ENCODE peak calls at places on chromosome 16, in five cellular contexts. V, E, K, J and T are unnamed samples. For H3K4me1, the result is how much of the 10 kb centered on the place peaks cover.

GRCh38 chr16:55478827-55479559 is at the start of gene MMP2:
- DNase-seq in V (peak), E (peak), K (no peak), J (no peak), T (peak)

GRCh38 chr16:1645914-1646525 is 32.1 kb upstream of the JPT2 start:
- DNase-seq in V (peak), E (no peak), K (peak), J (no peak), T (no peak)

GRCh38 chr16:22375117-22375962 is 921 bp upstream of the CDR2 start:
- DNase-seq in V (no peak), E (no peak), K (peak), J (no peak), T (no peak)

GRCh38 chr16:30652005-30652296 is 1.2 kb downstream of the PRR14 start:
- DNase-seq in V (no peak), E (no peak), K (no peak), J (no peak), T (no peak)

GRCh38 chr16:50067290-50067853 is 1.6 kb downstream of the HEATR3 start:
- DNase-seq in V (peak), E (no peak), K (peak), J (peak), T (no peak)

GRCh38 chr16:66856801-66857200 is 12.6 kb downstream of the CA7 start:
- DNase-seq in V (no peak), E (no peak), K (no peak), J (no peak), T (no peak)

GRCh38 chr16:54171855-54172537 is 114.6 kb downstream of the IRX3 start:
- DNase-seq in V (peak), E (no peak), K (no peak), J (no peak), T (no peak)

GRCh38 chr16:77763994-77764393 is 24.4 kb upstream of the VAT1L start:
- DNase-seq in V (no peak), E (no peak), K (no peak), J (no peak), T (peak)

GRCh38 chr16:85028638-85029412 is 1.2 kb downstream of the KIAA0513 start:
- DNase-seq in V (peak), E (peak), K (peak), J (no peak), T (no peak)

GRCh38 chr16:85524630-85525463 is 88.3 kb upstream of the GSE1 start:
- DNase-seq in V (peak), E (peak), K (no peak), J (no peak), T (peak)

GRCh38 chr16:65767125-65767524 is 599.4 kb upstream of the CDH5 start:
- DNase-seq in V (no peak), E (no peak), K (peak), J (no peak), T (no peak)

GRCh38 chr16:11356573-11357331 is 11.5 kb downstream of the RMI2 start:
- DNase-seq in V (peak), E (peak), K (peak), J (no peak), T (peak)

GRCh38 chr16:4347010-4347409 is 4.1 kb downstream of the PAM16 start:
- DNase-seq in V (peak), E (no peak), K (no peak), J (no peak), T (peak)

GRCh38 chr16:71623597-71623996 is 2.4 kb upstream of the MARVELD3 start:
- DNase-seq in V (no peak), E (no peak), K (no peak), J (no peak), T (no peak)

GRCh38 chr16:351804-352520 is 561 bp downstream of the AXIN1 start:
- DNase-seq in V (peak), E (no peak), K (no peak), J (no peak), T (no peak)

GRCh38 chr16:1706386-1707192 is 594 bp downstream of the MAPK8IP3 start:
- DNase-seq in V (peak), E (no peak), K (peak), J (no peak), T (no peak)

GRCh38 chr16:1158456-1159324 is 5.8 kb downstream of the CACNA1H start:
- DNase-seq in V (no peak), E (no peak), K (no peak), J (no peak), T (no peak)

GRCh38 chr16:69109486-69110270 is 4.2 kb downstream of the HAS3 start:
- DNase-seq in V (no peak), E (no peak), K (no peak), J (no peak), T (no peak)

GRCh38 chr16:13448346-13448745 is 471.6 kb upstream of the ERCC4 start:
- DNase-seq in V (no peak), E (no peak), K (no peak), J (no peak), T (no peak)

GRCh38 chr16:6684076-6684673 is 648.5 kb upstream of the RBFOX1 start:
- DNase-seq in V (no peak), E (no peak), K (peak), J (no peak), T (no peak)

GRCh38 chr16:65789546-65789945 is 576.9 kb upstream of the CDH5 start:
- DNase-seq in V (no peak), E (no peak), K (no peak), J (no peak), T (no peak)

GRCh38 chr16:77971306-77972131 is 50.8 kb upstream of the CLEC3A start:
- DNase-seq in V (peak), E (peak), K (peak), J (peak), T (peak)

GRCh38 chr16:11129378-11129781 is 126.6 kb downstream of the SOCS1 start:
- DNase-seq in V (peak), E (no peak), K (peak), J (no peak), T (no peak)

GRCh38 chr16:53912155-53912554 is 208.2 kb downstream of the FTO start:
- DNase-seq in V (peak), E (no peak), K (no peak), J (no peak), T (no peak)

GRCh38 chr16:63625141-63625540 is 1496.7 kb downstream of the CDH11 start:
- DNase-seq in V (peak), E (no peak), K (no peak), J (no peak), T (no peak)

GRCh38 chr16:59148312-59148711 is 414.2 kb upstream of the GOT2 start:
- DNase-seq in V (no peak), E (no peak), K (no peak), J (no peak), T (no peak)

GRCh38 chr16:12661656-12662172 is 142.0 kb downstream of the CPPED1 start:
- DNase-seq in V (peak), E (no peak), K (peak), J (peak), T (no peak)

GRCh38 chr16:78988361-78988992 is 612.1 kb downstream of the MAF start:
- DNase-seq in V (no peak), E (no peak), K (peak), J (no peak), T (no peak)

GRCh38 chr16:18983565-18984424 is at the start of gene TMC7:
- DNase-seq in V (peak), E (peak), K (peak), J (peak), T (peak)

GRCh38 chr16:55502801-55503366 is 6.0 kb upstream of the LPCAT2 start:
- DNase-seq in V (peak), E (peak), K (no peak), J (peak), T (peak)

GRCh38 chr16:18958621-18959578 is 24.8 kb upstream of the TMC7 start:
- DNase-seq in V (peak), E (no peak), K (no peak), J (no peak), T (no peak)

GRCh38 chr16:51665599-51665998 is 514.5 kb upstream of the SALL1 start:
- DNase-seq in V (no peak), E (no peak), K (no peak), J (no peak), T (no peak)

GRCh38 chr16:80258407-80258806 is 282.4 kb upstream of the DYNLRB2 start:
- DNase-seq in V (no peak), E (no peak), K (no peak), J (no peak), T (no peak)

DNA sequence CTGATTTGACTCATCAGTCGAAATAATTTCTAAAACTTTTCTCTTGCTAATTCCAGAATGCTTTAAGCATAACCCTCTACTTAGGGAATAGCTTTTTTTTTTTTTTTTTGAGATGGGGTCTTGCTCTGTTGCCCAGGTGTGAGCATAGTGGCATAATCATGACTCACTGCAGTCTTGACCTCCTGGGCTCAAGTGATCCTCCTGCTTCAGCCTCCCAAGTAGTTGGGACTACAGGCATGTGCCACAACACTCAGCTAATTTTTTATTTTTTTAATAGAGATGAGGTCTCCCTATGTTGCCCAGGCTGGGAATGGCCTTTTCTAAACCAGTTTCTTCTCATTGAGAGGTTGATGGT is 13.6 kb upstream of the NFATC3 start:
- DNase-seq in V (no peak), E (no peak), K (no peak), J (no peak), T (no peak)
- H3K4me1 ChIP-seq in V (under half), E (under half), K (under half), J (under half), T (under half)

GRCh38 chr16:49021136-49021535 is 260.5 kb downstream of the CBLN1 start:
- DNase-seq in V (peak), E (no peak), K (no peak), J (no peak), T (no peak)

GRCh38 chr16:49019081-49019633 is 262.5 kb downstream of the CBLN1 start:
- DNase-seq in V (no peak), E (no peak), K (no peak), J (no peak), T (no peak)

GRCh38 chr16:49018259-49018931 is 263.2 kb downstream of the CBLN1 start:
- DNase-seq in V (no peak), E (no peak), K (no peak), J (no peak), T (no peak)

GRCh38 chr16:49020436-49020835 is 261.2 kb downstream of the CBLN1 start:
- DNase-seq in V (no peak), E (no peak), K (no peak), J (no peak), T (no peak)

DNA sequence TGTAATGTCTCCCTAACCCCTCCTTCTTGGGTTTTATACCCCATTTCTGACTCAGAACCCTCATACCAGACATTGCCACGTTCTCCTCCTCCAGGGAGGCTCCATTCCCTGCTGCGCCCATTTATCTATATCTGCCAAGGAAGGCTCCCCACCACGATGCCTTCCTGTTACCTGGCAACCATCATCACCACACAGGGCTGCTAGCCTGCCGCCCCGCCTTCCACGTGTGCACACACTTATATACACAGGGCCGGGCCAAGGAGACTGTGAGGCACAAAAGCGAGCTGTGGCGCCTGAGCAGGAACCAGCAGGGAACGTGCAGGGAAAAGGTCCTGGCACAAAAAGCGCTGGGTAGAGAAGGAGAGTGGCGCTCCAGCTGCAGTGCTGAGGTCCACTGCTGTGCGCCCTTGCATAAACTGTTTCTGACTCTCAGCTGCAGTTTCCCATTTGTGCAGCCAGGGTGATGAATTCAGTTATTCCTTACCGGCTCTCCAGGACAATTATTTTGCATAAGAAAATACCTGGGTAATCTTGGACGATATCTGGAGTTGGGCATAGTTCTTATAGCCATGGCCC is 261.7 kb downstream of the CBLN1 start:
- DNase-seq in V (no peak), E (no peak), K (no peak), J (no peak), T (no peak)
- H3K4me1 ChIP-seq in V (under half), E (under half), K (under half), J (under half), T (under half)

DNA sequence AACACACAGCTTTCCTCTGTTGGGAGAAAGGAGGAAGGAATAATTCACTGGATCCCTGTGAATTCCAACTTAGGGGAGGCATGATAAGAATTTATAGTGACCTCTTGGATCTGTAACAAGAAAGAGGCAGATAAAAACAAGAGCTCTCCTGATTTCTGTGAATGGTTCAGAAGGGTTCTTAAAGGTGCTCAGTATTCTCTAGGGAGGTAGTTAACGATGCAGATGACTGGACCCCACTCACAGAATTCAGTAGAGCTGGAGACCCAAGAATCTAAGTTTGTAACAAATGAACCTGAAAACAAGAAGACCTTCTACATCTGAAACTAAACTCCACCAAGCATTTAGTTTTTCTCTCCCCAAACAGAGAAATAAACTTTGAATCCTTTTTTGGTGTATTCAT is 8.6 kb downstream of the ZNRF1 start:
- DNase-seq in V (no peak), E (no peak), K (no peak), J (no peak), T (no peak)
- H3K4me1 ChIP-seq in V (under half), E (under half), K (under half), J (under half), T (under half)

GRCh38 chr16:88681709-88682451 is 4.4 kb downstream of the SNAI3 start:
- DNase-seq in V (no peak), E (peak), K (no peak), J (no peak), T (peak)
- H3K4me1 ChIP-seq in V (under half), E (under half), K (under half), J (under half), T (under half)

GRCh38 chr16:81497690-81498089 is 53.1 kb downstream of the CMIP start:
- DNase-seq in V (no peak), E (no peak), K (no peak), J (no peak), T (no peak)

GRCh38 chr16:81502396-81503060 is 57.9 kb downstream of the CMIP start:
- DNase-seq in V (no peak), E (no peak), K (peak), J (no peak), T (no peak)

GRCh38 chr16:81498351-81498750 is 53.7 kb downstream of the CMIP start:
- DNase-seq in V (no peak), E (no peak), K (no peak), J (no peak), T (no peak)

GRCh38 chr16:81499576-81500380 is 55.2 kb downstream of the CMIP start:
- DNase-seq in V (no peak), E (no peak), K (no peak), J (no peak), T (no peak)

DNA sequence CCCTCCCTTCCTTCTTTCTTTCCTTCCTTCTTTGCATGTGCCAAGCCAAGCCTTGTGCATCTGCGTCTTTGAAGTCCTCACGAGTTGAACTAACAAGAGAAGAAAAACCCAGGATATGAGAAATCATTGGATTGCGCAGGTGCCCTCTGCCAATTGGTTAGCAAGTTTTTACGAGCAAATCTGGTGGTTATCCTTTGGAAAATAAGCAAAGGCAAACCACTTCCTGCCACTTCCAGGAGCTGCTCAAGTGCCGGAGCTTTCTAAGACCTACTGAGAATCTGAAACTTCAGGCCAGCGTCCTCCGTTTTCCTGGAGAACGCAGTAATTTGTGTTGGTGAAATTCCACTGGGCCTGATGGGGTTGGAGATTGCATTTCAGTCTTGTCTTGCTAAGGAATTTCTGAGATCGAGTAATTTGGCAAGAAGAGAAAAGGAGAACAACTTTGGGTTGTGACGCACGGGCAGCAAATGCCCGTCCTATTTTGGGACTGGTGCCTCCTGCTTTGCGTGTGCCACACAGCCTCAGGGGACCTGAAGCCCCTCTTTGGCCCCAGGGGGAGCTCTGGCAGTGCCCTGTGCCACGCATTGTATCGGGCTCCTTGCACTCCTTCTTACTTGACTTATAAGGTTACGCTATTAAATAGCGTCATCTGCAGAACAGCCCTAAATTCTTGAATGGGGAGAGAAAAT is 56.4 kb downstream of the CMIP start:
- DNase-seq in V (peak), E (no peak), K (no peak), J (no peak), T (no peak)
- H3K4me1 ChIP-seq in V (under half), E (under half), K (half or more), J (under half), T (under half)

GRCh38 chr16:56777533-56777932 is 47.6 kb downstream of the NUP93 start:
- DNase-seq in V (no peak), E (no peak), K (no peak), J (no peak), T (no peak)
- H3K4me1 ChIP-seq in V (under half), E (under half), K (under half), J (under half), T (under half)

DNA sequence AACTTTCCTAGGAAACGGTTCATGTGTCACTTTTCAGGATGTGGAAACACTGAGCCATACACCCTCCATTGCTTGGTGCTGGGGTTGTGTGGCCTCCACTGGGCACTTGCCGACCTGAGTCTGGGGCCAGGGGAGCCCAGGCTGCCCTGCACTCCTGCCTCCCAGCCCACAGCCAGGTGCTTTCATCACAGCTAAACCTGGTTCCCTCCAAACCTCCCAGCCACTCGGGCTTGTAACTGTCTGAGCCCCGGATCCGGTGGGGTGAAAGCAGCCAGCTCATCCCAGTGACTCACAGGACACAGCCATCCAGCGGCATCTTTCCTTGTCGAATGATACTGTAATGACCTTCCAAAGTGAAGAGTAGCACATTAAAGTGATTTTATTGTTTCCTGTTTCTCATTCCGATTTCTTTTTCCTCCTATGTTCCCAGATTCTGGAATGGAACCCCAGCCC is 19.8 kb downstream of the CARHSP1 start:
- DNase-seq in V (peak), E (no peak), K (no peak), J (no peak), T (no peak)
- H3K4me1 ChIP-seq in V (under half), E (under half), K (under half), J (under half), T (under half)

DNA sequence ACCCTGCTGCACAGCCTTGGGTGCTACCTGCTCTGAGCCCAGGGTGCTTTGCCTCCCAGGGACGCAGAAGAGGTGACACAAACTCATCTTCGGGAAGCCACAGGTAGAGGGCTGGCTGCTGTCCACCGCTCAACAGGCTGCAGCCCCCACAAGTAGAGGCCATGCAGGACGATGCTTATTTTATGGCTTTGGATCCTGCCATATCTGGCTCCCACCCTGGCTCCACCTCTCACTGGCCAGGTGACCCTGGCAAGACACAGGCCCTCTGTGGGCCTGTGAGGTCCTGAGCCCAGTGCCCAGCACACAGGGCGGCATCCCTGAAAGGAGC is 11.3 kb upstream of the BCAR1 start:
- DNase-seq in V (no peak), E (no peak), K (no peak), J (no peak), T (no peak)
- H3K4me1 ChIP-seq in V (half or more), E (half or more), K (under half), J (under half), T (under half)